ENCODE peak calls at places on chromosomes 1 and 21, in seven cellular contexts. One of them, this sample, is unnamed.

GRCh38 chr1:8283058-8283884 is 34.6 kb upstream of the SLC45A1 start:
- DNase-seq in A549: no peak
- DNase-seq in Peyer's patch: peak; percentile 80
- DNase-seq in mammary epithelial cell: no peak
- DNase-seq in body of pancreas: peak; percentile 32
- DNase-seq in effector memory CD4-positive, alpha-beta T cell: no peak
- DNase-seq in esophagus muscularis mucosa: no peak
- DNase-seq in this sample: no peak

GRCh38 chr1:66305927-66306326 is 228.0 kb upstream of the SGIP1 start:
- DNase-seq in A549: no peak
- DNase-seq in Peyer's patch: no peak
- DNase-seq in mammary epithelial cell: no peak
- DNase-seq in body of pancreas: no peak
- DNase-seq in effector memory CD4-positive, alpha-beta T cell: no peak
- DNase-seq in esophagus muscularis mucosa: no peak
- DNase-seq in this sample: no peak

GRCh38 chr21:40511976-40512375 is 335.0 kb downstream of the DSCAM start:
- DNase-seq in A549: peak; percentile 31
- DNase-seq in Peyer's patch: no peak
- DNase-seq in mammary epithelial cell: peak; percentile 58
- DNase-seq in body of pancreas: no peak
- DNase-seq in effector memory CD4-positive, alpha-beta T cell: no peak
- DNase-seq in esophagus muscularis mucosa: no peak
- DNase-seq in this sample: no peak

GRCh38 chr1:199774433-199775089 is 252.9 kb upstream of the NR5A2 start:
- DNase-seq in A549: peak; percentile 70
- DNase-seq in Peyer's patch: peak; percentile 72
- DNase-seq in mammary epithelial cell: peak; percentile 85
- DNase-seq in body of pancreas: peak; percentile 91
- DNase-seq in effector memory CD4-positive, alpha-beta T cell: no peak
- DNase-seq in esophagus muscularis mucosa: no peak
- DNase-seq in this sample: no peak

GRCh38 chr1:230280906-230281413 is 145.2 kb downstream of the PGBD5 start:
- DNase-seq in A549: no peak
- DNase-seq in Peyer's patch: peak; percentile 53
- DNase-seq in mammary epithelial cell: no peak
- DNase-seq in body of pancreas: peak; percentile 89
- DNase-seq in effector memory CD4-positive, alpha-beta T cell: no peak
- DNase-seq in esophagus muscularis mucosa: no peak
- DNase-seq in this sample: no peak

GRCh38 chr1:108670131-108670773 is 9.4 kb upstream of the HENMT1 start:
- DNase-seq in A549: no peak
- DNase-seq in Peyer's patch: no peak
- DNase-seq in mammary epithelial cell: no peak
- DNase-seq in body of pancreas: no peak
- DNase-seq in effector memory CD4-positive, alpha-beta T cell: no peak
- DNase-seq in esophagus muscularis mucosa: no peak
- DNase-seq in this sample: no peak

GRCh38 chr1:168170552-168171508 is 7.9 kb upstream of the TIPRL start:
- DNase-seq in A549: no peak
- DNase-seq in Peyer's patch: no peak
- DNase-seq in mammary epithelial cell: no peak
- DNase-seq in body of pancreas: no peak
- DNase-seq in effector memory CD4-positive, alpha-beta T cell: no peak
- DNase-seq in esophagus muscularis mucosa: no peak
- DNase-seq in this sample: no peak

GRCh38 chr1:156744786-156745419 is 4.0 kb upstream of the MRPL24 start:
- DNase-seq in A549: no peak
- DNase-seq in Peyer's patch: no peak
- DNase-seq in mammary epithelial cell: no peak
- DNase-seq in body of pancreas: no peak
- DNase-seq in effector memory CD4-positive, alpha-beta T cell: no peak
- DNase-seq in esophagus muscularis mucosa: no peak
- DNase-seq in this sample: no peak

GRCh38 chr1:48536477-48536876 is 64.5 kb upstream of the SPATA6 start:
- DNase-seq in A549: no peak
- DNase-seq in Peyer's patch: no peak
- DNase-seq in mammary epithelial cell: peak; percentile 46
- DNase-seq in body of pancreas: no peak
- DNase-seq in effector memory CD4-positive, alpha-beta T cell: no peak
- DNase-seq in esophagus muscularis mucosa: no peak
- DNase-seq in this sample: no peak

GRCh38 chr1:40182956-40183710 is 21.9 kb downstream of the RLF start:
- DNase-seq in A549: peak; percentile 39
- DNase-seq in Peyer's patch: no peak
- DNase-seq in mammary epithelial cell: no peak
- DNase-seq in body of pancreas: no peak
- DNase-seq in effector memory CD4-positive, alpha-beta T cell: no peak
- DNase-seq in esophagus muscularis mucosa: no peak
- DNase-seq in this sample: no peak

GRCh38 chr21:36615274-36615964 is 83.5 kb upstream of the SIM2 start:
- DNase-seq in A549: peak; percentile 13
- DNase-seq in Peyer's patch: no peak
- DNase-seq in mammary epithelial cell: no peak
- DNase-seq in body of pancreas: no peak
- DNase-seq in effector memory CD4-positive, alpha-beta T cell: no peak
- DNase-seq in esophagus muscularis mucosa: no peak
- DNase-seq in this sample: no peak

GRCh38 chr1:236209185-236209584 is 66.8 kb downstream of the GPR137B start:
- DNase-seq in A549: no peak
- DNase-seq in Peyer's patch: no peak
- DNase-seq in mammary epithelial cell: no peak
- DNase-seq in body of pancreas: no peak
- DNase-seq in effector memory CD4-positive, alpha-beta T cell: no peak
- DNase-seq in esophagus muscularis mucosa: no peak
- DNase-seq in this sample: no peak

GRCh38 chr1:235077571-235078479 is 50.8 kb downstream of the TOMM20 start:
- DNase-seq in A549: peak; percentile 40
- DNase-seq in Peyer's patch: no peak
- DNase-seq in mammary epithelial cell: no peak
- DNase-seq in body of pancreas: peak; percentile 50
- DNase-seq in effector memory CD4-positive, alpha-beta T cell: no peak
- DNase-seq in esophagus muscularis mucosa: no peak
- DNase-seq in this sample: no peak

GRCh38 chr1:117366281-117366981 is 818 bp upstream of the MAN1A2 start:
- DNase-seq in A549: peak; percentile 71
- DNase-seq in Peyer's patch: peak; percentile 95
- DNase-seq in mammary epithelial cell: peak; percentile 75
- DNase-seq in body of pancreas: peak; percentile 89
- DNase-seq in effector memory CD4-positive, alpha-beta T cell: peak; percentile 76
- DNase-seq in esophagus muscularis mucosa: peak; percentile 93
- DNase-seq in this sample: peak; percentile 76

GRCh38 chr1:113444857-113445256 is 54.5 kb downstream of the MAGI3 start:
- DNase-seq in A549: no peak
- DNase-seq in Peyer's patch: no peak
- DNase-seq in mammary epithelial cell: no peak
- DNase-seq in body of pancreas: no peak
- DNase-seq in effector memory CD4-positive, alpha-beta T cell: no peak
- DNase-seq in esophagus muscularis mucosa: no peak
- DNase-seq in this sample: no peak

GRCh38 chr1:206663832-206664652 is 20.7 kb upstream of the MAPKAPK2 start:
- DNase-seq in A549: peak; percentile 64
- DNase-seq in Peyer's patch: peak; percentile 84
- DNase-seq in mammary epithelial cell: peak; percentile 36
- DNase-seq in body of pancreas: peak; percentile 69
- DNase-seq in effector memory CD4-positive, alpha-beta T cell: peak; percentile 37
- DNase-seq in esophagus muscularis mucosa: peak; percentile 94
- DNase-seq in this sample: peak; percentile 20

GRCh38 chr1:152479792-152480595 is 30.6 kb upstream of the LCE5A start:
- DNase-seq in A549: peak; percentile 83
- DNase-seq in Peyer's patch: peak; percentile 87
- DNase-seq in mammary epithelial cell: no peak
- DNase-seq in body of pancreas: peak; percentile 40
- DNase-seq in effector memory CD4-positive, alpha-beta T cell: peak; percentile 56
- DNase-seq in esophagus muscularis mucosa: peak; percentile 89
- DNase-seq in this sample: peak; percentile 8

GRCh38 chr1:213564215-213564659 is 423.5 kb upstream of the PROX1 start:
- DNase-seq in A549: peak; percentile 14
- DNase-seq in Peyer's patch: peak; percentile 60
- DNase-seq in mammary epithelial cell: peak; percentile 34
- DNase-seq in body of pancreas: peak; percentile 69
- DNase-seq in effector memory CD4-positive, alpha-beta T cell: no peak
- DNase-seq in esophagus muscularis mucosa: no peak
- DNase-seq in this sample: no peak

GRCh38 chr1:24761582-24761981 is 16.3 kb downstream of the CLIC4 start:
- DNase-seq in A549: no peak
- DNase-seq in Peyer's patch: no peak
- DNase-seq in mammary epithelial cell: peak; percentile 46
- DNase-seq in body of pancreas: no peak
- DNase-seq in effector memory CD4-positive, alpha-beta T cell: no peak
- DNase-seq in esophagus muscularis mucosa: peak; percentile 47
- DNase-seq in this sample: no peak

GRCh38 chr21:14863745-14864210 is 201.0 kb downstream of the NRIP1 start:
- DNase-seq in A549: peak; percentile 18
- DNase-seq in Peyer's patch: no peak
- DNase-seq in mammary epithelial cell: no peak
- DNase-seq in body of pancreas: no peak
- DNase-seq in effector memory CD4-positive, alpha-beta T cell: no peak
- DNase-seq in esophagus muscularis mucosa: no peak
- DNase-seq in this sample: no peak

GRCh38 chr1:93448292-93448982 is 519 bp downstream of the FNBP1L start:
- DNase-seq in A549: peak; percentile 27
- DNase-seq in Peyer's patch: peak; percentile 73
- DNase-seq in mammary epithelial cell: peak; percentile 37
- DNase-seq in body of pancreas: peak; percentile 49
- DNase-seq in effector memory CD4-positive, alpha-beta T cell: no peak
- DNase-seq in esophagus muscularis mucosa: no peak
- DNase-seq in this sample: peak; percentile 28

GRCh38 chr1:214331827-214332423 is 51.0 kb downstream of the SMYD2 start:
- DNase-seq in A549: peak; percentile 57
- DNase-seq in Peyer's patch: peak; percentile 71
- DNase-seq in mammary epithelial cell: peak; percentile 30
- DNase-seq in body of pancreas: peak; percentile 21
- DNase-seq in effector memory CD4-positive, alpha-beta T cell: no peak
- DNase-seq in esophagus muscularis mucosa: no peak
- DNase-seq in this sample: no peak

GRCh38 chr1:208717490-208717889 is 473.3 kb upstream of the PLXNA2 start:
- DNase-seq in A549: no peak
- DNase-seq in Peyer's patch: no peak
- DNase-seq in mammary epithelial cell: no peak
- DNase-seq in body of pancreas: no peak
- DNase-seq in effector memory CD4-positive, alpha-beta T cell: no peak
- DNase-seq in esophagus muscularis mucosa: no peak
- DNase-seq in this sample: no peak
- H3K27ac ChIP-seq in A549: no peak overlapping the region
- H3K27ac ChIP-seq in Peyer's patch: no peak overlapping the region
- H3K27ac ChIP-seq in mammary epithelial cell: no peak overlapping the region
- H3K27ac ChIP-seq in body of pancreas: no peak overlapping the region
- H3K27ac ChIP-seq in effector memory CD4-positive, alpha-beta T cell: no peak overlapping the region
- H3K27ac ChIP-seq in esophagus muscularis mucosa: no peak overlapping the region
- H3K27ac ChIP-seq in this sample: no peak overlapping the region

GRCh38 chr1:6673816-6674398 is 27.7 kb downstream of the DNAJC11 start:
- DNase-seq in A549: no peak
- DNase-seq in Peyer's patch: no peak
- DNase-seq in mammary epithelial cell: no peak
- DNase-seq in body of pancreas: no peak
- DNase-seq in effector memory CD4-positive, alpha-beta T cell: no peak
- DNase-seq in esophagus muscularis mucosa: no peak
- DNase-seq in this sample: no peak

GRCh38 chr1:6672558-6672957 is 29.1 kb downstream of the DNAJC11 start:
- DNase-seq in A549: no peak
- DNase-seq in Peyer's patch: no peak
- DNase-seq in mammary epithelial cell: no peak
- DNase-seq in body of pancreas: no peak
- DNase-seq in effector memory CD4-positive, alpha-beta T cell: no peak
- DNase-seq in esophagus muscularis mucosa: no peak
- DNase-seq in this sample: no peak

GRCh38 chr1:6675936-6676335 is 25.7 kb downstream of the DNAJC11 start:
- DNase-seq in A549: no peak
- DNase-seq in Peyer's patch: no peak
- DNase-seq in mammary epithelial cell: no peak
- DNase-seq in body of pancreas: no peak
- DNase-seq in effector memory CD4-positive, alpha-beta T cell: no peak
- DNase-seq in esophagus muscularis mucosa: no peak
- DNase-seq in this sample: no peak

GRCh38 chr1:6674796-6675195 is 26.8 kb downstream of the DNAJC11 start:
- DNase-seq in A549: no peak
- DNase-seq in Peyer's patch: no peak
- DNase-seq in mammary epithelial cell: no peak
- DNase-seq in body of pancreas: no peak
- DNase-seq in effector memory CD4-positive, alpha-beta T cell: no peak
- DNase-seq in esophagus muscularis mucosa: no peak
- DNase-seq in this sample: no peak
- H3K27ac ChIP-seq in A549: no peak overlapping the region
- H3K27ac ChIP-seq in Peyer's patch: no peak overlapping the region
- H3K27ac ChIP-seq in mammary epithelial cell: no peak overlapping the region
- H3K27ac ChIP-seq in body of pancreas: no peak overlapping the region
- H3K27ac ChIP-seq in effector memory CD4-positive, alpha-beta T cell: no peak overlapping the region
- H3K27ac ChIP-seq in esophagus muscularis mucosa: no peak overlapping the region
- H3K27ac ChIP-seq in this sample: no peak overlapping the region

DNA sequence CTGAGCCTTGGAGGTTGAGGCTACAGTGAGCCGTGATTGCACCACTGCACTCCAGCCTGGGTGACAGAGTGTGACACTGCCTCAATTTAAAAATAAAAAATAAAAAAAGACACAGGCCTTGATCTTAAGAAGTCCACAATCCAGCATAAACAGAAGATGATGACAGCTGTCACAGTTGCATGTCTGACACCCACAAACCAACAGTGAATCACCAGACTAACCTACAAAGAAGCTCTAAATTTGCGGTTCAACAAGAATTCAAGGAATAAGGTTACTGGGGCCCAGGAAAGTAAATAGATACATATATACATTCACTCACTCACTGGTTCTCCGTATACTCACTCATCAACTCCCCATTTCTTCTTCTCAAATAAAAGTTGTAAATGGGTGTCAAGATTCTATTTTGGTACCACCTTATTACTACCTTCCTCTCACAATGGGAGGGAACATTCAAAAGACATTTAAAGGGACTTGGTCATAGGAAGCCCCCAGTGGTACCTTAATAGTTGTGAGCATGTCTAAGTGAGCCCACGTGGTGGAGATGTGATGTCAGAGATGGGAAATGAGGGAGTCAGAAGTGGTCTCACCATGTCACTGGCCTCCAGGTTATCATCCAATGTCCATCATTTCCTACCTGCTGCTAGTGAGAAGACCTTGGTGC is 66.9 kb upstream of the PRDX6 start:
- DNase-seq in A549: no peak
- DNase-seq in Peyer's patch: no peak
- DNase-seq in mammary epithelial cell: no peak
- DNase-seq in body of pancreas: no peak
- DNase-seq in effector memory CD4-positive, alpha-beta T cell: no peak
- DNase-seq in esophagus muscularis mucosa: no peak
- DNase-seq in this sample: no peak
- H3K27ac ChIP-seq in A549: no peak overlapping the region
- H3K27ac ChIP-seq in Peyer's patch: peak overlapping the region; percentile 9
- H3K27ac ChIP-seq in mammary epithelial cell: no peak overlapping the region
- H3K27ac ChIP-seq in body of pancreas: no peak overlapping the region
- H3K27ac ChIP-seq in effector memory CD4-positive, alpha-beta T cell: peak overlapping the region; percentile 8
- H3K27ac ChIP-seq in esophagus muscularis mucosa: no peak overlapping the region
- H3K27ac ChIP-seq in this sample: no peak overlapping the region

DNA sequence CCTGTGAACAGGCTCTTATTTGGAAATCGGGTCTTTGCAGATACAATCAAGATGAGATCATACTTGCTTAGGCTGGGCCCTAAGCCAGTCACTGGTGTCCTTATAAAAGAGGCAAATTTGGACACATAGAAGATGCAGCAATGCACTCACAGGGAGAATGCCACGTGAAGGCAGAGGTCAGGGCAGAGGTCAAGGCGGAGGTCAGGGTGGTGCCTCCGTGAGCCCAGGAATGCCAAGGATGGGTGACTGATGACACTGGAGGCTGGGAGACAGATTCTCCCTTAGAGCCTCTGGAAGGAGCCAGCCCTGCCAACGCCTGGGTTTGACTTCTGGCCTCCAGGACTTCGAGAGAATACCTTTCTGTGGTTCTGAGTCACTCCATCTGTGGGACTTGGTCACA is 22.8 kb upstream of the C1orf174 start:
- DNase-seq in A549: no peak
- DNase-seq in Peyer's patch: no peak
- DNase-seq in mammary epithelial cell: no peak
- DNase-seq in body of pancreas: no peak
- DNase-seq in effector memory CD4-positive, alpha-beta T cell: no peak
- DNase-seq in esophagus muscularis mucosa: no peak
- DNase-seq in this sample: no peak
- H3K27ac ChIP-seq in A549: no peak overlapping the region
- H3K27ac ChIP-seq in Peyer's patch: no peak overlapping the region
- H3K27ac ChIP-seq in mammary epithelial cell: no peak overlapping the region
- H3K27ac ChIP-seq in body of pancreas: no peak overlapping the region
- H3K27ac ChIP-seq in effector memory CD4-positive, alpha-beta T cell: no peak overlapping the region
- H3K27ac ChIP-seq in esophagus muscularis mucosa: no peak overlapping the region
- H3K27ac ChIP-seq in this sample: no peak overlapping the region

This sample was measured in substantia nigra.